ENCODE peak calls at places on chromosome 9, in seven cellular contexts. One of them, this sample, is unnamed.

GRCh38 chr9:17222932-17223331 is 88.1 kb downstream of the CNTLN start:
- DNase-seq in tibial artery: no peak
- DNase-seq in choroid plexus epithelial cell: no peak
- DNase-seq in K562: no peak
- DNase-seq in A549: no peak
- DNase-seq in Caco-2: no peak
- DNase-seq in epithelial cell of esophagus: peak
- DNase-seq in this sample: no peak

GRCh38 chr9:110427497-110428104 is 89.9 kb upstream of the TXNDC8 start:
- DNase-seq in tibial artery: no peak
- DNase-seq in choroid plexus epithelial cell: peak
- DNase-seq in K562: peak
- DNase-seq in A549: peak
- DNase-seq in Caco-2: peak
- DNase-seq in epithelial cell of esophagus: peak
- DNase-seq in this sample: peak

GRCh38 chr9:133421615-133422542 is at the start of gene ADAMTS13:
- DNase-seq in tibial artery: no peak
- DNase-seq in choroid plexus epithelial cell: peak
- DNase-seq in K562: peak
- DNase-seq in A549: peak
- DNase-seq in Caco-2: no peak
- DNase-seq in epithelial cell of esophagus: peak
- DNase-seq in this sample: no peak

GRCh38 chr9:93033541-93033940 is 25.0 kb upstream of the SUSD3 start:
- DNase-seq in tibial artery: no peak
- DNase-seq in choroid plexus epithelial cell: peak
- DNase-seq in K562: no peak
- DNase-seq in A549: no peak
- DNase-seq in Caco-2: no peak
- DNase-seq in epithelial cell of esophagus: no peak
- DNase-seq in this sample: no peak

GRCh38 chr9:137504432-137504777 is 45.3 kb upstream of the NSMF start:
- DNase-seq in tibial artery: no peak
- DNase-seq in choroid plexus epithelial cell: no peak
- DNase-seq in K562: no peak
- DNase-seq in A549: no peak
- DNase-seq in Caco-2: no peak
- DNase-seq in epithelial cell of esophagus: no peak
- DNase-seq in this sample: no peak

GRCh38 chr9:130129425-130130061 is 42.7 kb upstream of the NCS1 start:
- DNase-seq in tibial artery: no peak
- DNase-seq in choroid plexus epithelial cell: peak
- DNase-seq in K562: no peak
- DNase-seq in A549: no peak
- DNase-seq in Caco-2: no peak
- DNase-seq in epithelial cell of esophagus: no peak
- DNase-seq in this sample: no peak

GRCh38 chr9:93461414-93461743 is 8.0 kb upstream of the FAM120AOS start:
- DNase-seq in tibial artery: no peak
- DNase-seq in choroid plexus epithelial cell: no peak
- DNase-seq in K562: no peak
- DNase-seq in A549: no peak
- DNase-seq in Caco-2: no peak
- DNase-seq in epithelial cell of esophagus: no peak
- DNase-seq in this sample: no peak

GRCh38 chr9:37706290-37706689 is 47.3 kb upstream of the TRMT10B start:
- DNase-seq in tibial artery: no peak
- DNase-seq in choroid plexus epithelial cell: no peak
- DNase-seq in K562: no peak
- DNase-seq in A549: no peak
- DNase-seq in Caco-2: no peak
- DNase-seq in epithelial cell of esophagus: peak
- DNase-seq in this sample: peak

GRCh38 chr9:6833518-6834192 is 75.9 kb downstream of the KDM4C start:
- DNase-seq in tibial artery: no peak
- DNase-seq in choroid plexus epithelial cell: peak
- DNase-seq in K562: peak
- DNase-seq in A549: no peak
- DNase-seq in Caco-2: no peak
- DNase-seq in epithelial cell of esophagus: peak
- DNase-seq in this sample: peak

GRCh38 chr9:18314321-18314720 is 159.6 kb upstream of the ADAMTSL1 start:
- DNase-seq in tibial artery: no peak
- DNase-seq in choroid plexus epithelial cell: peak
- DNase-seq in K562: no peak
- DNase-seq in A549: no peak
- DNase-seq in Caco-2: no peak
- DNase-seq in epithelial cell of esophagus: no peak
- DNase-seq in this sample: no peak

GRCh38 chr9:69975681-69976080 is 68.0 kb upstream of the MAMDC2 start:
- DNase-seq in tibial artery: no peak
- DNase-seq in choroid plexus epithelial cell: peak
- DNase-seq in K562: no peak
- DNase-seq in A549: no peak
- DNase-seq in Caco-2: no peak
- DNase-seq in epithelial cell of esophagus: no peak
- DNase-seq in this sample: peak

GRCh38 chr9:2621678-2622360 is at the start of gene VLDLR:
- DNase-seq in tibial artery: peak
- DNase-seq in choroid plexus epithelial cell: no peak
- DNase-seq in K562: peak
- DNase-seq in A549: peak
- DNase-seq in Caco-2: peak
- DNase-seq in epithelial cell of esophagus: peak
- DNase-seq in this sample: peak

GRCh38 chr9:84691634-84692033 is 22.1 kb downstream of the NTRK2 start:
- DNase-seq in tibial artery: no peak
- DNase-seq in choroid plexus epithelial cell: no peak
- DNase-seq in K562: no peak
- DNase-seq in A549: no peak
- DNase-seq in Caco-2: no peak
- DNase-seq in epithelial cell of esophagus: no peak
- DNase-seq in this sample: no peak

GRCh38 chr9:106657951-106658350 is 205.0 kb upstream of the ZNF462 start:
- DNase-seq in tibial artery: no peak
- DNase-seq in choroid plexus epithelial cell: no peak
- DNase-seq in K562: no peak
- DNase-seq in A549: no peak
- DNase-seq in Caco-2: no peak
- DNase-seq in epithelial cell of esophagus: no peak
- DNase-seq in this sample: no peak

GRCh38 chr9:106962615-106963363 is 99.8 kb downstream of the ZNF462 start:
- DNase-seq in tibial artery: no peak
- DNase-seq in choroid plexus epithelial cell: peak
- DNase-seq in K562: no peak
- DNase-seq in A549: no peak
- DNase-seq in Caco-2: no peak
- DNase-seq in epithelial cell of esophagus: peak
- DNase-seq in this sample: no peak

GRCh38 chr9:100426532-100427365 is at the start of gene MSANTD3:
- DNase-seq in tibial artery: peak
- DNase-seq in choroid plexus epithelial cell: peak
- DNase-seq in K562: peak
- DNase-seq in A549: peak
- DNase-seq in Caco-2: peak
- DNase-seq in epithelial cell of esophagus: peak
- DNase-seq in this sample: peak
- TF ChIP-seq CTCF in tibial artery: peak
- TF ChIP-seq CTCF in choroid plexus epithelial cell: no peak
- TF ChIP-seq CTCF in K562: peak
- TF ChIP-seq CTCF in A549: peak
- TF ChIP-seq CTCF in Caco-2: no peak
- TF ChIP-seq CTCF in epithelial cell of esophagus: no peak
- TF ChIP-seq CTCF in this sample: no peak

GRCh38 chr9:80410106-80410505 is 838.3 kb downstream of the TLE4 start:
- DNase-seq in tibial artery: no peak
- DNase-seq in choroid plexus epithelial cell: peak
- DNase-seq in K562: no peak
- DNase-seq in A549: no peak
- DNase-seq in Caco-2: no peak
- DNase-seq in epithelial cell of esophagus: no peak
- DNase-seq in this sample: no peak
- H3K4me3 ChIP-seq in tibial artery: no peak
- H3K4me3 ChIP-seq in choroid plexus epithelial cell: no peak
- H3K4me3 ChIP-seq in K562: no peak
- H3K4me3 ChIP-seq in A549: no peak
- H3K4me3 ChIP-seq in Caco-2: no peak
- H3K4me3 ChIP-seq in epithelial cell of esophagus: no peak
- H3K4me3 ChIP-seq in this sample: no peak

DNA sequence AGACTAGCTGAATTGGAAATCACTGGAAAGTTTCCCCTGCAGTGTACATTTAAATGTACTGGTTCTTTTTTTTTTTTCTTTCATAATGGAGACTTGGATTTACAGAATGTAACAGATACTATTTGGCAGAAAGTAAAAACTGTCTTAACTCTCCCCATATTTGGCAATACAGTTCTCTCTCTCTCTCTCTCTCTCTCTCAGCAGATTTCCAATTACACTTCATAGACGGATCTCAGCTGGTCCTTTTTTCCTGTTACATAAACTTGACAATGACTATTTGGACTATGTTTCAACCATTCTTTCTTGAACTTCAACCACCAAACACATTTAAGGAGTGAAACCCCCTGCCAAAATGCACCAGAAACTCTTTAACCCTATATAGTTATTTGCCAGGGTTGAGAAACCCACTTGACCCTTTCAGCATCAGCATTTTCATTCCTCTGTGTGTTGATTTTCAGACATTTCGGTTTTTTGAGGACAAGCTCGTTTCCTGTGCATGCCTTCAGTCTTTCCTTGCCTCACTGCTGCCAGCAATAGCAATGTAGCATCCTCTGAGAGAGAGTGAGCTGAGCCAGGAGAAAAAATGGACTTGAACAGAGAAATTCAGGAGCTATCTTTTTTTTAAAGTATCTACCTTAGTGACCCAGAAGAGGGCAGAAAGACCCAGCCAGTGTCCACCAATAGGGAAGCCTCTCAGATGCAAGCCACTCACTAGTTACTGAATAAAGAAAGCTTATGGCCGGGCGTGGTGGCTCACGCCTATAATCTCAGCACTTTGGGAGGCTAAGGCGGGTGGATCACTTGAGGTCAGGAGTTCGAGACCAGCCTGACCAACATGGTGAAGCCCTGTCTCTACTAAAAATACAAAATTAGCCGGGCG is 26.0 kb upstream of the GNA14 start:
- DNase-seq in tibial artery: no peak
- DNase-seq in choroid plexus epithelial cell: peak
- DNase-seq in K562: no peak
- DNase-seq in A549: no peak
- DNase-seq in Caco-2: no peak
- DNase-seq in epithelial cell of esophagus: no peak
- DNase-seq in this sample: peak
- TF ChIP-seq CTCF in tibial artery: no peak
- TF ChIP-seq CTCF in choroid plexus epithelial cell: no peak
- TF ChIP-seq CTCF in K562: peak
- TF ChIP-seq CTCF in A549: no peak
- TF ChIP-seq CTCF in Caco-2: no peak
- TF ChIP-seq CTCF in epithelial cell of esophagus: no peak
- TF ChIP-seq CTCF in this sample: no peak

GRCh38 chr9:88533951-88534455 is 975 bp upstream of the NXNL2 start:
- DNase-seq in tibial artery: peak
- DNase-seq in choroid plexus epithelial cell: peak
- DNase-seq in K562: peak
- DNase-seq in A549: peak
- DNase-seq in Caco-2: peak
- DNase-seq in epithelial cell of esophagus: peak
- DNase-seq in this sample: peak
- H3K4me3 ChIP-seq in tibial artery: peak
- H3K4me3 ChIP-seq in choroid plexus epithelial cell: peak
- H3K4me3 ChIP-seq in K562: peak
- H3K4me3 ChIP-seq in A549: peak
- H3K4me3 ChIP-seq in Caco-2: peak
- H3K4me3 ChIP-seq in epithelial cell of esophagus: peak
- H3K4me3 ChIP-seq in this sample: peak

DNA sequence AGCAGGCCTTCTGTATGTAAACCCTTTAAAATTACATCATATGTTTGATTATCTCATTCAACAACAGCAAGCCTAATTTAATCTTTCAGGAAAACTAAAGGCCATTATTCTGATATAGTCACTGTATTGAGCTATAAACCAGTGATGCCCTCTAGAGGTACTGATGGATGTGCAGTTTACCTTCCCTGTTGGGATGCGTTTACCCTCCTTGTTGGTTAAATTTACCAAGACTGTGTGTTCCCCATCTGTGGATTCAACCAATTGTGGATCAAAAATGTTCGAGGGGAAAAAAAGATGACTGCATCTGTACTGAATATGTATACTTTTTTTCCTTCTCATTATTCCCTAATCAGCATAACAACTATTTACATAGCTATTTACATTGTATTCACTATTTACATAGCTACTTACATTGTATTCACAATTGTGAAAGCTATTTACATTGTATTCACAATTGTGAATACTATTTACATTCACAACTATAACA is 3.7 kb upstream of the BAAT start:
- DNase-seq in tibial artery: no peak
- DNase-seq in choroid plexus epithelial cell: peak
- DNase-seq in K562: no peak
- DNase-seq in A549: no peak
- DNase-seq in Caco-2: no peak
- DNase-seq in epithelial cell of esophagus: peak
- DNase-seq in this sample: no peak
- TF ChIP-seq CTCF in tibial artery: no peak
- TF ChIP-seq CTCF in choroid plexus epithelial cell: peak
- TF ChIP-seq CTCF in K562: peak
- TF ChIP-seq CTCF in A549: peak
- TF ChIP-seq CTCF in Caco-2: no peak
- TF ChIP-seq CTCF in epithelial cell of esophagus: peak
- TF ChIP-seq CTCF in this sample: peak